ENCODE peak calls at places on chromosomes 3 and 15, in four cellular contexts. R is H9, D is mesendoderm, S is H1. H is an unnamed sample.
A peak's percentile ranks its signal among the peaks of the same experiment; 100 is the strongest.

GRCh38 chr15:48963524-48964113 is at the start of gene SHC4:
- DNase-seq in D (peak; percentile 85), R (peak; percentile 78), S (no peak), H (peak; percentile 86)

GRCh38 chr3:140529096-140529495 is 148.8 kb upstream of the TRIM42 start:
- DNase-seq in S (no peak), R (no peak), D (peak; percentile 35), H (peak; percentile 3)

GRCh38 chr3:47871389-47871788 is 68.5 kb downstream of the DHX30 start:
- DNase-seq in R (no peak), S (no peak), D (no peak), H (no peak)

GRCh38 chr3:37753428-37753827 is 108.3 kb upstream of the CTDSPL start:
- DNase-seq in R (no peak), D (no peak), S (no peak), H (no peak)

GRCh38 chr15:81106560-81106959 is 27.5 kb upstream of the CFAP161 start:
- DNase-seq in S (peak; percentile 56), R (peak; percentile 44), D (peak; percentile 65), H (peak; percentile 87)

GRCh38 chr15:56918907-56919707 is 663 bp downstream of the TCF12 start:
- DNase-seq in D (peak; percentile 80), S (peak; percentile 70), R (peak; percentile 61), H (peak; percentile 73)

GRCh38 chr15:77716632-77717343 is 84.1 kb upstream of the LINGO1 start:
- DNase-seq in R (no peak), S (no peak), D (no peak), H (no peak)

GRCh38 chr15:64089553-64090280 is 3.9 kb downstream of the CIAO2A start:
- DNase-seq in D (no peak), R (no peak), S (no peak), H (no peak)

GRCh38 chr3:125207949-125208568 is 4.5 kb downstream of the SLC12A8 start:
- DNase-seq in S (no peak), R (no peak), D (no peak), H (no peak)

GRCh38 chr15:76217029-76217866 is 94.0 kb downstream of the ETFA start:
- DNase-seq in S (no peak), R (no peak), D (no peak), H (peak; percentile 57)

GRCh38 chr3:58180940-58181587 is 29.7 kb downstream of the DNASE1L3 start:
- DNase-seq in R (no peak), D (no peak), S (no peak), H (no peak)

GRCh38 chr3:62597481-62597880 is 224.1 kb upstream of the FEZF2 start:
- DNase-seq in R (no peak), S (no peak), D (no peak), H (no peak)
- H4K5ac ChIP-seq in R (no peak overlapping the region), S (no peak overlapping the region), D (no peak overlapping the region), H (no peak overlapping the region)

GRCh38 chr3:79329154-79329553 is 438.6 kb downstream of the ROBO1 start:
- DNase-seq in R (no peak), D (peak; percentile 37), S (no peak), H (peak; percentile 35)
- H3K4me1 ChIP-seq in R (peaks cover 5% of the 10 kb centered on the region), D (no peaks in the 10 kb centered on the region), S (peaks cover 12% of the 10 kb centered on the region), H (no peaks in the 10 kb centered on the region)

GRCh38 chr3:74601793-74602192 is 12.7 kb downstream of the CNTN3 start:
- DNase-seq in R (no peak), S (no peak), D (no peak), H (no peak)

GRCh38 chr3:74599564-74599963 is 14.9 kb downstream of the CNTN3 start:
- DNase-seq in D (no peak), S (no peak), R (no peak), H (peak; percentile 50)

GRCh38 chr3:74605437-74605836 is 9.0 kb downstream of the CNTN3 start:
- DNase-seq in S (no peak), R (no peak), D (no peak), H (no peak)

GRCh38 chr3:74603292-74603691 is 11.2 kb downstream of the CNTN3 start:
- DNase-seq in R (no peak), S (no peak), D (no peak), H (peak; percentile 33)

GRCh38 chr3:74602471-74602870 is 12.0 kb downstream of the CNTN3 start:
- DNase-seq in R (no peak), S (no peak), D (no peak), H (no peak)
- H4K5ac ChIP-seq in R (no peak overlapping the region), S (no peak overlapping the region), D (no peak overlapping the region), H (no peak overlapping the region)

DNA sequence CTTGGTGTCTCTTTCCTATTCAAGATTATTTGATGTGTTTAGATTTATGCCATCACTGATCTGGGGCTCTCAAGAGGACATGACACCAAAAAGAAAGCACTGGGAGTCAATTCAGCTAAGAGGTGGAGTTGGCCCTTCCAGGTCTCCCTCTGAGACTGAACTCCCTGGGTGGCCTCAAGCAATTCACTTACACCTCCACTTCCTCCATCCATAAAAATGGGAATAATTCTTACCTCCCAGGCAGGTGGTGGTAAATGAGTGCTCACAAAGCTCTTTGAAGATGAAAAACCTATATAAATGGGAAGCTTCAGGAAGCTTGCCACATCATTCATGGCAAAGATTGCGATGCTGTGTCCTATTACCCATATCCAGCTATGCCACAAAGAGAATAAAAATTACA is 59.2 kb upstream of the ICE2 start:
- DNase-seq in S (no peak), D (no peak), R (no peak), H (no peak)
- H3K4me1 ChIP-seq in S (peaks cover 6% of the 10 kb centered on the region), D (no peaks in the 10 kb centered on the region), R (peaks cover 5% of the 10 kb centered on the region), H (peaks cover 2% of the 10 kb centered on the region)

GRCh38 chr15:65232520-65232919 is 21.2 kb upstream of the CILP start:
- DNase-seq in D (no peak), R (no peak), S (no peak), H (no peak)

GRCh38 chr15:65226221-65226620 is 14.9 kb upstream of the CILP start:
- DNase-seq in S (no peak), R (no peak), D (no peak), H (no peak)

GRCh38 chr15:65233651-65234050 is 22.4 kb upstream of the CILP start:
- DNase-seq in D (no peak), R (no peak), S (no peak), H (no peak)

DNA sequence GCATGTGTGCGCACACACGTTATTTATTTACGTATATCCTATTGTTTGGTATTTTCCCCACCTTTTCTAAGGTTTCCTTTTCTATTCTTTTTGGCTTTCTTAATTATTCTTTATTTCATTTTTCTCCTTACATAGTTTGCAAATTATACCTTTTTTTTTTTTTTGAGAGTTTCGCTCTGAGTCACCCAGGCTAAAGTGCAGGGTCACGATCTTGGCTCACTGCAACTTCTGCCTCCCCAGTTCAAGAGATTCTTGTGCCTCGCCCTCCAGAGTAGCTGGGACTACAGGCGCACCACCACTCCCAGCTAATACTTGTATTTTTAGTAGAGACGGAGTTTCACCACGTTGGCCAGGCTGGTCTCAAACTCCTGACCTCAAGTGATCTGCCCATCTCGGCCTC is 20.0 kb upstream of the CILP start:
- DNase-seq in S (no peak), D (no peak), R (no peak), H (no peak)
- H4K5ac ChIP-seq in S (no peak overlapping the region), D (no peak overlapping the region), R (no peak overlapping the region), H (no peak overlapping the region)

DNA sequence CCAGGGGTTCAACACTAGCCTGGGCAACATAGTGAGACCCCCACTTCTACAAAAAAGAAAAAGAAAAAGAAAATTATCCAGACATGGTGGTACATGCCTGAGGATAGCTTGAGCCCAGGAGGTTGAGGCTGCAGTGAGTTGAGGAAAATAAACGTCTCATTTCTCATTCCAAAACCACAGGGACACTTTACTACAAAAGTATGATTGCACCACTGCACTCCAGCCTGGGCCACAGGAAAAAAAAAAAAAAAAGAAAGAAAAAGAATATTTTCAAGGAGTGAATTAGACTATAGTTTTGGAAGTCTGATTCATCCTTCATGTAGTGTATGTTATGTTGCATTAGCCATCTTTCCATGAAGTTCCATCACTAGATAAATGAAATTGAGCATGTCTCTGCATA is 149.5 kb upstream of the THBS1 start:
- DNase-seq in R (no peak), D (no peak), S (no peak), H (peak; percentile 40)
- H3K4me1 ChIP-seq in R (peaks cover 8% of the 10 kb centered on the region), D (no peaks in the 10 kb centered on the region), S (peaks cover 7% of the 10 kb centered on the region), H (peaks cover 14% of the 10 kb centered on the region)